ENCODE peak calls at places on chromosomes 11 and 22, in ten cellular contexts. K is Panc1, R is mammary epithelial cell, Y is heart right ventricle, N is neuronal stem cell, J is fibroblast of lung, G is fibroblast of pulmonary artery, M is HCT116, V is mucosa of descending colon, B is left lung. X is an unnamed sample.

GRCh38 chr11:91773090-91773489 is 451.5 kb upstream of the FAT3 start:
- DNase-seq in G (peak; percentile 30), Y (no peak), B (no peak), M (no peak), K (no peak), V (no peak), N (no peak), R (no peak), J (peak; percentile 11), X (no peak)

GRCh38 chr11:97786961-97787360 is 1233.8 kb upstream of the CNTN5 start:
- DNase-seq in M (no peak), G (no peak), Y (no peak), R (no peak), V (no peak), J (no peak), K (no peak), B (no peak), N (no peak), X (no peak)

GRCh38 chr22:41664951-41665350 is 23.7 kb downstream of the SNU13 start:
- DNase-seq in R (no peak), G (no peak), V (no peak), K (no peak), J (no peak), Y (no peak), B (no peak), N (no peak), M (no peak), X (no peak)

GRCh38 chr11:91921974-91922373 is 302.6 kb upstream of the FAT3 start:
- DNase-seq in B (peak; percentile 32), N (no peak), G (no peak), M (no peak), K (no peak), Y (no peak), R (peak; percentile 57), J (peak; percentile 25), V (no peak), X (no peak)

GRCh38 chr11:16997624-16998023 is 16.6 kb downstream of the PLEKHA7 start:
- DNase-seq in Y (no peak), G (no peak), M (no peak), N (no peak), K (no peak), J (no peak), V (peak; percentile 84), R (no peak), B (no peak), X (no peak)

GRCh38 chr11:110759972-110760381 is 47.7 kb upstream of the ARHGAP20 start:
- DNase-seq in M (no peak), K (no peak), Y (no peak), V (peak; percentile 53), N (no peak), R (no peak), J (peak; percentile 83), G (peak; percentile 73), B (no peak), X (peak; percentile 53)

GRCh38 chr22:22694106-22694505 is 49.7 kb downstream of the GGTLC2 start:
- DNase-seq in J (no peak), B (no peak), R (no peak), G (no peak), M (no peak), N (no peak), V (no peak), Y (no peak), K (no peak), X (peak; percentile 20)

GRCh38 chr11:19719960-19720359 is 7.3 kb downstream of the NAV2 start:
- DNase-seq in G (no peak), J (no peak), R (no peak), M (no peak), K (no peak), B (no peak), V (no peak), Y (no peak), N (no peak), X (no peak)

GRCh38 chr11:62472063-62472884 is 53.4 kb downstream of the SCGB1A1 start:
- DNase-seq in V (no peak), K (no peak), G (peak; percentile 35), N (no peak), B (no peak), M (peak; percentile 59), R (peak; percentile 51), J (peak; percentile 69), Y (no peak), X (peak; percentile 68)

GRCh38 chr22:32700186-32700882 is 101.2 kb upstream of the TIMP3 start:
- DNase-seq in K (no peak), M (no peak), G (peak; percentile 50), Y (peak; percentile 30), B (no peak), N (no peak), V (peak; percentile 21), R (no peak), J (peak; percentile 15), X (peak; percentile 88)

GRCh38 chr11:12862761-12863469 is 146.2 kb upstream of the RASSF10 start:
- DNase-seq in N (peak; percentile 78), R (peak; percentile 24), M (no peak), J (peak; percentile 92), B (peak; percentile 50), Y (peak; percentile 58), K (no peak), V (no peak), G (peak; percentile 91), X (peak; percentile 82)

GRCh38 chr11:36689442-36689841 is 91.4 kb upstream of the RAG2 start:
- DNase-seq in R (no peak), Y (no peak), J (no peak), N (no peak), V (no peak), K (no peak), B (no peak), G (no peak), M (no peak), X (no peak)

GRCh38 chr22:38034278-38034882 is 22.8 kb upstream of the PICK1 start:
- DNase-seq in R (peak; percentile 83), N (peak; percentile 43), J (peak; percentile 91), G (peak; percentile 93), V (peak; percentile 53), K (peak; percentile 10), Y (peak; percentile 78), B (peak; percentile 80), M (peak; percentile 68), X (peak; percentile 93)
- H3K4me3 ChIP-seq in R (no peak overlapping the region), N (no peak overlapping the region), J (no peak overlapping the region), G (no peak overlapping the region), V (no peak overlapping the region), K (no peak overlapping the region), Y (no peak overlapping the region), B (no peak overlapping the region), M (peak overlapping the region; percentile 47), X (no peak overlapping the region)

DNA sequence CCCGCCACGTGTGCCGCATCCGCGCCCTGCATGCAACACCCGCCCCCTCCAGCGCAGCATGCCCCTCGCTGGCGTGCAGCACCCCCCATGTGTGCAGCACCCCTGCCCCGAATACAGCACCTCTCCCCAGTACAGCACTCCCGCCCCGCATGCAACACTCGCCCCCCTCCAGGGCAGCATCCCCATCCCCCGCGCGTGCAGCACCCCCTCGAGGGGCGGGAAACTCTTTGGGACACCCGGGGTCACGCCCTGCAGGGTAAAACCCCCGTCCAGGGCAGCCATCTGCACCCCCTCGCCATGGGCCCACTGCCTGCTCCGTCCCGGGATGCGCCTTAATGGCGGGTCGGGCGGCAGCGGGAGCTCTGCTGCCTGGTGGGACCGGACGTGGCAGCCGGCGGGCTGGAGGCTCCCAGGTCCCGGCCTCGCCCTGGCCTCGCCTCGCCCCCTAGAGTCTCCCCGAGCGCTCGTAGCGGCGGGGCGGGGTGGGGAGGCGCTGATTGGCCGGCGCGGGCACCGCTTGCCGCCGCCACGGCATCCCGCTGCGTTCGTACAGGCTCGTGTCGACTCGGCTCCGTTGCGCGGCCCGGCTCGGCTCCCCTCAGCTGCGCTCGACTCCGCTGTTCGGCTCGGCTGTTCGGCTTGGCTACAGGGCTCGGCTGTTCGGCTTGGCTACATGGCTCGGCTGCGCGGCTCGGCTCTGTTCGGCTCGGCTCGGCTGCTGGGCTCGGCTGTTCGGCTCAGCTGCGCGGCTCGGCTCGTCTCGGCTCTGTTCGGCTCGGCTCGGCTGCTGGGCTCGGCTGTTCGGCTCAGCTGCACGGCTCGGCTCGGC is 417 bp upstream of the BRSK2 start:
- DNase-seq in B (peak; percentile 94), Y (peak; percentile 97), G (peak; percentile 97), M (peak; percentile 91), N (peak; percentile 97), V (peak; percentile 96), R (peak; percentile 92), J (peak; percentile 90), K (peak; percentile 81), X (peak; percentile 92)
- H3K4me3 ChIP-seq in B (peak overlapping the region; percentile 40), Y (peak overlapping the region; percentile 59), G (peak overlapping the region; percentile 52), M (peak overlapping the region; percentile 46), N (peak overlapping the region; percentile 97), V (no peak overlapping the region), R (peak overlapping the region; percentile 55), J (peak overlapping the region; percentile 61), K (peak overlapping the region; percentile 67), X (peak overlapping the region; percentile 44)

GRCh38 chr11:115760921-115761320 is 256.7 kb upstream of the CADM1 start:
- DNase-seq in N (peak; percentile 26), B (no peak), M (no peak), K (no peak), G (no peak), R (no peak), J (no peak), V (no peak), Y (no peak), X (no peak)
- H3K4me3 ChIP-seq in N (no peak overlapping the region), B (no peak overlapping the region), M (no peak overlapping the region), K (no peak overlapping the region), G (no peak overlapping the region), R (no peak overlapping the region), J (peak overlapping the region; percentile 61), V (no peak overlapping the region), Y (peak overlapping the region; percentile 81), X (no peak overlapping the region)

GRCh38 chr11:35563413-35564245 is 38.2 kb upstream of the PAMR1 start:
- DNase-seq in N (no peak), M (no peak), B (no peak), K (no peak), G (no peak), Y (no peak), J (peak; percentile 35), V (no peak), R (no peak), X (peak; percentile 49)
- H3K4me3 ChIP-seq in N (no peak overlapping the region), M (no peak overlapping the region), B (no peak overlapping the region), K (no peak overlapping the region), G (no peak overlapping the region), Y (no peak overlapping the region), J (no peak overlapping the region), V (no peak overlapping the region), R (no peak overlapping the region), X (no peak overlapping the region)

X was measured in fibroblast of mammary gland.